ENCODE peak calls at places on chromosomes 2 and 18, in nine cellular contexts. H, F, A, K, D, Z, B, E and C are unnamed samples.

GRCh38 chr2:33344230-33344629 is 132.2 kb upstream of the RASGRP3 start:
- DNase-seq in Z (no peak), E (no peak), H (no peak), D (no peak), K (no peak), B (no peak), A (no peak), F (no peak), C (no peak)

GRCh38 chr2:132677661-132678060 is 7.7 kb upstream of the LYPD1 start:
- DNase-seq in D (peak; percentile 46), E (no peak), F (no peak), K (no peak), Z (peak; percentile 62), A (no peak), H (no peak), B (no peak), C (no peak)

GRCh38 chr18:59918320-59918755 is 18.5 kb downstream of the PMAIP1 start:
- DNase-seq in K (peak; percentile 36), D (no peak), B (peak; percentile 71), A (peak; percentile 80), F (no peak), Z (peak; percentile 91), H (no peak), E (peak; percentile 50), C (no peak)

GRCh38 chr2:101743288-101743687 is 45.8 kb downstream of the MAP4K4 start:
- DNase-seq in H (no peak), E (no peak), A (no peak), K (no peak), Z (no peak), B (no peak), F (no peak), D (no peak), C (no peak)

GRCh38 chr2:37802899-37803379 is 122.1 kb upstream of the RMDN2 start:
- DNase-seq in K (no peak), B (no peak), Z (peak; percentile 91), F (no peak), E (no peak), A (no peak), D (peak; percentile 80), H (no peak), C (peak; percentile 70)

GRCh38 chr18:33201509-33201926 is 239.0 kb downstream of the CCDC178 start:
- DNase-seq in A (peak; percentile 25), E (no peak), D (peak; percentile 2), K (peak; percentile 38), F (no peak), B (no peak), Z (peak; percentile 10), H (no peak), C (peak; percentile 7)

GRCh38 chr18:29459986-29460385 is 1283.1 kb upstream of the CDH2 start:
- DNase-seq in H (no peak), K (no peak), Z (no peak), D (no peak), E (no peak), F (no peak), B (no peak), A (peak; percentile 6), C (no peak)

GRCh38 chr18:22639026-22639463 is 221.3 kb upstream of the CTAGE1 start:
- DNase-seq in B (no peak), D (peak; percentile 98), K (no peak), E (no peak), F (no peak), Z (peak; percentile 76), A (no peak), H (no peak), C (no peak)

GRCh38 chr18:59656488-59656887 is 40.7 kb downstream of the CCBE1 start:
- DNase-seq in B (no peak), D (no peak), H (no peak), Z (no peak), E (no peak), F (no peak), A (no peak), K (no peak), C (no peak)

GRCh38 chr2:203786912-203787311 is 80.5 kb downstream of the CD28 start:
- DNase-seq in H (no peak), D (no peak), A (no peak), K (no peak), E (no peak), Z (no peak), B (no peak), F (no peak), C (no peak)

DNA sequence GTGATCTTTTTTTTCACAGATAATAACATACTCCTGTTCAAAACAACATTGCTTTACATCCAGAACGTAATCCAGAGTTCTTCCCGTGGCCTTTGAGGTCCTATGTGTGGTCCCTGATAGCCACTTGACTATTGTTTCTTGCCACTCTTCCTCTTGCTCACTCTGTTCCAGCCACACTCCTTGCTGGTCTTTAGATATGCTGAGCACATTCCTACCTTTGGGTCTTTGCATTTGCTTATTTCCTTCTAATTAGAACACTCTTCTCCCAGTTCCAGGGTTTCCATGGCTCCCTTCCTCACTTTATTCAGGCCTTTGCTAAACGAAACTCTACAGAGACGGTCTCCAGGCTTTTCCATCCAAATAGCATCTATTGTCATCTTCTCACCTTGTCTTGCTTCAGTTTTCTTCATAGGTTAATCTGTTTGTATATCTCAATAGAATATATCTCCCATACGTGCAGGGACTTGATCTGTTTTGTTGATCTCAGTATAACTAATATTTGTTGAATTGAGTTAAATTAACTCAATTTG is 59.9 kb downstream of the ACSL3 start:
- DNase-seq in H (no peak), E (no peak), D (no peak), K (no peak), F (no peak), Z (no peak), A (no peak), B (no peak), C (no peak)
- H3K36me3 ChIP-seq in H (peaks cover 39% of the 10 kb centered on the region), E (no peaks in the 10 kb centered on the region), D (peaks cover 45% of the 10 kb centered on the region), K (peaks cover 6% of the 10 kb centered on the region), F (peaks cover 14% of the 10 kb centered on the region), Z (peaks cover 78% of the 10 kb centered on the region), A (peaks cover 68% of the 10 kb centered on the region), B (peaks cover 84% of the 10 kb centered on the region), C (peaks cover 11% of the 10 kb centered on the region)

GRCh38 chr2:238440331-238440730 is 13.6 kb downstream of the ASB1 start:
- DNase-seq in K (no peak), Z (no peak), A (no peak), E (no peak), H (no peak), B (no peak), F (no peak), D (no peak), C (no peak)
- H3K36me3 ChIP-seq in K (peaks cover 7% of the 10 kb centered on the region), Z (peaks cover 36% of the 10 kb centered on the region), A (peaks cover 52% of the 10 kb centered on the region), E (no peaks in the 10 kb centered on the region), H (peaks cover 30% of the 10 kb centered on the region), B (peaks cover 62% of the 10 kb centered on the region), F (peaks cover 12% of the 10 kb centered on the region), D (peaks cover 24% of the 10 kb centered on the region), C (no peaks in the 10 kb centered on the region)

GRCh38 chr2:86062043-86062442 is 43.6 kb downstream of the POLR1A start:
- DNase-seq in Z (peak; percentile 65), K (no peak), E (no peak), A (no peak), B (no peak), D (peak; percentile 61), F (no peak), H (no peak), C (no peak)
- H3K36me3 ChIP-seq in Z (peaks cover 62% of the 10 kb centered on the region), K (no peaks in the 10 kb centered on the region), E (no peaks in the 10 kb centered on the region), A (peaks cover 62% of the 10 kb centered on the region), B (peaks cover 35% of the 10 kb centered on the region), D (peaks cover 33% of the 10 kb centered on the region), F (no peaks in the 10 kb centered on the region), H (peaks cover 31% of the 10 kb centered on the region), C (peaks cover 7% of the 10 kb centered on the region)

GRCh38 chr2:70078384-70078783 is 8.9 kb upstream of the PCBP1 start:
- DNase-seq in K (no peak), E (no peak), D (no peak), F (no peak), H (no peak), Z (no peak), B (no peak), A (no peak), C (no peak)
- H3K36me3 ChIP-seq in K (no peaks in the 10 kb centered on the region), E (no peaks in the 10 kb centered on the region), D (peaks cover 3% of the 10 kb centered on the region), F (peaks cover 33% of the 10 kb centered on the region), H (peaks cover 21% of the 10 kb centered on the region), Z (peaks cover 7% of the 10 kb centered on the region), B (peaks cover 91% of the 10 kb centered on the region), A (peaks cover 93% of the 10 kb centered on the region), C (peaks cover 2% of the 10 kb centered on the region)

DNA sequence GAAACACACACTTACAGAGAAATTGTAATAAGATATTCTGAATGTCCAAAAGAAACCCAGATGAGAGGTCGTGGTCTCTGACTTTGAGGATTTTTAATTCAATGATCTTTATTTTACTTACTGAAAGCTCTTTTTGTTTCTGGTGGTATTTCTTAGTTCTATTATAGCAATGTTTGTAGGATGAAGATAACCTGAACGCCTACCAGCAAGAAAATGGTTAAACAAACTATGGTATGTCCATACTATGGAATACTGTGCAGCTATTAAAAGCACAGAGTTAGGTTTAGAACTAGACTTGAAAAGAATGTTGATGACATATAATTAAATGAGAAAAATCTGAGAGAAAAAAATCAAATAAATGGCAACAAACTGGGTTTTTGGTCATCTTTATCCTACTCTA is 60.3 kb downstream of the LPIN2 start:
- DNase-seq in D (no peak), Z (no peak), H (no peak), F (no peak), B (no peak), A (no peak), K (no peak), E (no peak), C (no peak)
- H3K36me3 ChIP-seq in D (peaks cover 35% of the 10 kb centered on the region), Z (peaks cover 4% of the 10 kb centered on the region), H (peaks cover 41% of the 10 kb centered on the region), F (peaks cover 29% of the 10 kb centered on the region), B (peaks cover 71% of the 10 kb centered on the region), A (peaks cover 52% of the 10 kb centered on the region), K (peaks cover 5% of the 10 kb centered on the region), E (peaks cover 4% of the 10 kb centered on the region), C (peaks cover 2% of the 10 kb centered on the region)

GRCh38 chr2:121530563-121531334 is at the start of gene RNU4ATAC:
- DNase-seq in A (peak; percentile 80), D (peak; percentile 97), B (peak; percentile 88), F (peak; percentile 60), K (peak; percentile 86), Z (peak; percentile 99), H (peak; percentile 90), E (peak; percentile 88), C (peak; percentile 90)
- H3K36me3 ChIP-seq in A (peaks cover 15% of the 10 kb centered on the region), D (peaks cover 2% of the 10 kb centered on the region), B (peaks cover 4% of the 10 kb centered on the region), F (no peaks in the 10 kb centered on the region), K (no peaks in the 10 kb centered on the region), Z (peaks cover 3% of the 10 kb centered on the region), H (peaks cover 5% of the 10 kb centered on the region), E (no peaks in the 10 kb centered on the region), C (no peaks in the 10 kb centered on the region)

DNA sequence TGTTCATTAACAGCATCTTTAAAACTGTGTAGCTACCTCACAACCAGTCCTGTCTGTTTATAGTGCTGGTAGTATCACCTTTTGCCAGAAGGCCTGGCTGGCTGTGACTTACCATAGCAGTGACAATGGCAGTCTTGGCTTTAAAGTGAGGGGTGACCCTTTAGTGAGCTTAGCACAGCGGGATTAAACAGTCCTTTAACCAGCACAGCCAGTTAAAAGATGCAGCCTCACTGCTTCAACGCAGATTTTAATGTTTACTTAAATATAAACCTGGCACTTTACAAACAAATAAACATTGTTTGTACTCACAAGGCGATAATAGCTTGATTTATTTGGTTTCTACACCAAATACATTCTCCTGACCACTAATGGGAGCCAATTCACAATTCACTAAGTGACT is 7.0 kb downstream of the RRM2 start:
- DNase-seq in B (no peak), H (no peak), A (no peak), K (no peak), F (no peak), D (no peak), Z (no peak), E (no peak), C (no peak)
- H3K36me3 ChIP-seq in B (no peaks in the 10 kb centered on the region), H (no peaks in the 10 kb centered on the region), A (peaks cover 93% of the 10 kb centered on the region), K (no peaks in the 10 kb centered on the region), F (no peaks in the 10 kb centered on the region), D (no peaks in the 10 kb centered on the region), Z (peaks cover 80% of the 10 kb centered on the region), E (no peaks in the 10 kb centered on the region), C (peaks cover 12% of the 10 kb centered on the region)